ENCODE peak calls at places on chromosome 20, in ten cellular contexts. Z is RWPE1, L is Calu3, H is HCT116, A is WTC11, P is GM13977, W is A549, G is choroid plexus epithelial cell, M is esophagus muscularis mucosa, K is lower lobe of right lung. C is an unnamed sample.

GRCh38 chr20:9100721-9101120 is 31.8 kb downstream of the PLCB4 start:
- DNase-seq in Z (no peak), L (no peak), H (no peak), A (no peak), P (no peak), W (no peak), G (no peak), M (no peak), K (no peak), C (no peak)

GRCh38 chr20:53608456-53609413 is 15.1 kb upstream of the ZNF217 start:
- DNase-seq in Z (no peak), L (no peak), H (no peak), A (no peak), P (no peak), W (no peak), G (peak), M (no peak), K (no peak), C (no peak)

GRCh38 chr20:17109307-17109706 is 117.5 kb upstream of the PCSK2 start:
- DNase-seq in Z (no peak), L (no peak), H (no peak), A (no peak), P (no peak), W (no peak), G (no peak), M (peak), K (no peak), C (no peak)

GRCh38 chr20:20740595-20740994 is 28.2 kb upstream of the RALGAPA2 start:
- DNase-seq in Z (no peak), L (no peak), H (no peak), A (no peak), P (no peak), W (no peak), G (no peak), M (no peak), K (no peak), C (no peak)

GRCh38 chr20:16411361-16411760 is 161.9 kb downstream of the KIF16B start:
- DNase-seq in Z (no peak), L (no peak), H (no peak), A (no peak), P (no peak), W (no peak), G (no peak), M (peak), K (no peak), C (no peak)

GRCh38 chr20:5864873-5865582 is 85.3 kb downstream of the TRMT6 start:
- DNase-seq in Z (peak), L (peak), H (no peak), A (no peak), P (no peak), W (peak), G (peak), M (no peak), K (no peak), C (no peak)

GRCh38 chr20:47561175-47561574 is 59.5 kb downstream of the NCOA3 start:
- DNase-seq in Z (no peak), L (no peak), H (no peak), A (no peak), P (no peak), W (peak), G (peak), M (no peak), K (no peak), C (no peak)

GRCh38 chr20:49169547-49169946 is 18.6 kb downstream of the STAU1 start:
- DNase-seq in Z (no peak), L (no peak), H (no peak), A (no peak), P (no peak), W (no peak), G (no peak), M (no peak), K (no peak), C (no peak)

GRCh38 chr20:36578642-36579041 is 5.2 kb downstream of the TGIF2 start:
- DNase-seq in Z (no peak), L (no peak), H (no peak), A (no peak), P (no peak), W (no peak), G (no peak), M (no peak), K (no peak), C (no peak)

GRCh38 chr20:36390719-36391415 is 84.7 kb downstream of the DLGAP4 start:
- DNase-seq in Z (no peak), L (no peak), H (no peak), A (no peak), P (no peak), W (no peak), G (no peak), M (no peak), K (no peak), C (no peak)

GRCh38 chr20:2873747-2874041 is 413 bp downstream of the PTPRA start:
- DNase-seq in Z (no peak), L (peak), H (no peak), A (peak), P (peak), W (no peak), G (peak), M (no peak), K (peak), C (no peak)

GRCh38 chr20:45174434-45175364 is at the start of gene PI3:
- DNase-seq in Z (peak), L (peak), H (no peak), A (no peak), P (no peak), W (peak), G (no peak), M (no peak), K (peak), C (no peak)

GRCh38 chr20:5039255-5039657 is 37.9 kb upstream of the SLC23A2 start:
- DNase-seq in Z (no peak), L (no peak), H (no peak), A (no peak), P (peak), W (no peak), G (no peak), M (no peak), K (no peak), C (peak)

GRCh38 chr20:23155141-23155590 is 69.0 kb upstream of the CD93 start:
- DNase-seq in Z (peak), L (no peak), H (no peak), A (no peak), P (no peak), W (no peak), G (no peak), M (peak), K (peak), C (no peak)

GRCh38 chr20:36820073-36820472 is 46.5 kb upstream of the DSN1 start:
- DNase-seq in Z (no peak), L (no peak), H (no peak), A (no peak), P (no peak), W (no peak), G (no peak), M (no peak), K (no peak), C (no peak)

GRCh38 chr20:49219924-49220831 is 962 bp downstream of the DDX27 start:
- DNase-seq in Z (no peak), L (no peak), H (no peak), A (no peak), P (no peak), W (no peak), G (no peak), M (no peak), K (no peak), C (peak)

GRCh38 chr20:53942121-53942816 is 128.1 kb downstream of the BCAS1 start:
- DNase-seq in Z (no peak), L (peak), H (no peak), A (peak), P (no peak), W (no peak), G (no peak), M (peak), K (no peak), C (no peak)

GRCh38 chr20:24077145-24077544 is 88.6 kb upstream of the GGTLC1 start:
- DNase-seq in Z (no peak), L (no peak), H (no peak), A (no peak), P (no peak), W (no peak), G (no peak), M (no peak), K (no peak), C (no peak)

GRCh38 chr20:24777746-24778145 is 171.3 kb upstream of the CST7 start:
- DNase-seq in Z (no peak), L (no peak), H (no peak), A (no peak), P (no peak), W (no peak), G (no peak), M (no peak), K (no peak), C (no peak)

GRCh38 chr20:40443731-40444130 is 245.3 kb downstream of the MAFB start:
- DNase-seq in Z (no peak), L (no peak), H (no peak), A (no peak), P (no peak), W (no peak), G (no peak), M (peak), K (no peak), C (no peak)

DNA sequence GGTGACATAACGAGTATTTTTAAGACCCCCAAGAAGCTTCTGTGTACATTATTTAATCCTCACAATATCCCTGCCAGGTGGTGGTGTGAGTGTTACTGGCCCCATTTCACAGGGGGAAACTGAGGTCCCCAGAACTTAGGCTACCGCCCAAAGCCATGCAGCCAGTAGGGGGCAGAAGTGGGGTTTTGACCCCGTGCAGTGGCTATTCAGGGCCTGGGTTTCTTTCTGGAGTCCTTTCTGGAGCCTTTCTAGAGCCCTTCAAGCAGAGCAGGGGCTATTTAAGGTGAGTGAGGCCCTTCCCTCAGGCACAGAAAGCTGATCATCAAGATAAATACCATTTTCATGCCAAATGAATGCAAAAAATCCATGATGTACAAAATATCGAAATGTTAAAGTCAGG is 59.0 kb downstream of the CTCFL start:
- DNase-seq in Z (no peak), L (no peak), H (no peak), A (no peak), P (no peak), W (no peak), G (no peak), M (no peak), K (peak), C (no peak)
- TF ChIP-seq CTCF in Z (no peak), L (peak), H (peak), A (peak), P (peak), W (no peak), G (peak), M (no peak), K (peak), C (peak)

GRCh38 chr20:3966571-3966970 is 48.8 kb downstream of the RNF24 start:
- DNase-seq in Z (no peak), L (no peak), H (no peak), A (no peak), P (no peak), W (no peak), G (no peak), M (no peak), K (no peak), C (no peak)

GRCh38 chr20:3973705-3974104 is 41.7 kb downstream of the RNF24 start:
- DNase-seq in Z (no peak), L (no peak), H (no peak), A (no peak), P (no peak), W (no peak), G (no peak), M (no peak), K (no peak), C (no peak)

GRCh38 chr20:3971145-3971544 is 44.2 kb downstream of the RNF24 start:
- DNase-seq in Z (no peak), L (no peak), H (no peak), A (no peak), P (no peak), W (no peak), G (no peak), M (no peak), K (no peak), C (no peak)

GRCh38 chr20:3972161-3972560 is 43.2 kb downstream of the RNF24 start:
- DNase-seq in Z (no peak), L (no peak), H (no peak), A (no peak), P (no peak), W (no peak), G (no peak), M (no peak), K (no peak), C (no peak)

DNA sequence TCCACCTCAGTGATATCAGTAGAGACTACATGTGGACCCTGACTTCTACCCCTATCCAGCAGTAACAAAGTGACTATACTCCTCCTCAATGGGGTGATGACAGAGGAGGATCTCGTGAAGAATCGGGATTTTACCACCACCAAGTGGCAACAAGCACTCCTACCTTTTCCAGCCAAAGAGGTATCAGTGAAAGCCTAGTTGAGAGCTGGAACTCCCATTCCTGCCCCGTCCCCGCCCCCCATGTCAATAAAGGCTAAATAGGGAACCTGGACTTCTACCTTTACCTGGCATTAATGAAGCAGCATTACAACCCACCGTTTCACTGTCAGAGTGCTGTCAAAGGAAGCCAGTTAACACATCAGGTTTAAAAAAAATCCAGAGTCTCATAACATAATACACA is 45.3 kb downstream of the RNF24 start:
- DNase-seq in Z (no peak), L (no peak), H (no peak), A (no peak), P (no peak), W (no peak), G (no peak), M (no peak), K (no peak), C (no peak)
- TF ChIP-seq CTCF in Z (no peak), L (no peak), H (no peak), A (no peak), P (no peak), W (no peak), G (no peak), M (no peak), K (no peak), C (no peak)

GRCh38 chr20:33137195-33137594 is 30.8 kb upstream of the BPIFA2 start:
- DNase-seq in Z (no peak), L (no peak), H (no peak), A (no peak), P (no peak), W (no peak), G (no peak), M (no peak), K (no peak), C (no peak)
- TF ChIP-seq CTCF in Z (no peak), L (no peak), H (no peak), A (no peak), P (no peak), W (no peak), G (no peak), M (no peak), K (no peak), C (no peak)

DNA sequence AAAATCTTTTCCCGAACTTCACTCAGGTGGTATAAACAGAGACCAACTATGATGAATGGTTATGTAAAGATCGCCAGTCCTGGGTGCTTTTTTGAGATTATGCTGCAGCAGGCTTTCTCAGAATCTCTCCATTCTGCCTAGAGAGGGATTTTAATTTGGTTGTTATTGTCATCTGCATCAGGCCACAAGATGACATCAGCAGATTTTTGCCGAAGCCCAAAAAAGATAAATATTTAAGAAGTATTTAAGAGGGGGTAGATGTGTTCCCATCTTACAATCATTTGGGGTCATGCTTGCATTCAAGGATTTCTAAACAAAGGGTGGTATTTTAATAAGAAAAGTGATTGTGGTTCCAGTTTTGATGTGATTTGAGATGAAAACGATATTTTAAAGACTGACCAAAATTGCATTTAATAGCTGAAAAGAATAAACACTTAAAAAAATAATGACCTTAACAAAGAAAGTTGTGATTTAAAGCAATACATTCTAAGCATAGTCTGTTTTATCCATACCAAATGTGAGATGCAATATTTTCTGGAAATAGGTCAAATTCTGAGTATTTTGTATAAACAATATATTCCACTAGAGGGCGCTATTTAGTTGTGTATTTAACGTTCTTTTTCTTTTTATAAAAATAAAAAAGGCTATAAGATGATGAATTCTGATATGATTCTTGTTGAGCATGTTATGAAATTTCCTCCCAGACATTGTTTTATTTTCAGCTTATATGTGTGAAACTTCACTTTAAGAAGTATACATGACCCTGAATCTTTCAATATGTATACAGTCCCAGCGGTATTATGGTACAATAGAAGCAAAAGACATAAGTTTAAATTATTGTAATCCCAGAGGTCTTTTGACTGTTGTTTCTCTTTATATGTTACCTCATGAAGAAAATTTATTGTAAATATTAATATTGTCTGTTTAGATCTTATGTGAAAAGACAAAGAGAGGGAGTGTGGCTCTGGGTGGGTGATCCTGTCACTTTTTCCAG is 51.0 kb upstream of the ZFP64 start:
- DNase-seq in Z (peak), L (no peak), H (no peak), A (no peak), P (peak), W (no peak), G (peak), M (no peak), K (no peak), C (peak)
- TF ChIP-seq CTCF in Z (peak), L (peak), H (no peak), A (peak), P (peak), W (peak), G (peak), M (peak), K (peak), C (no peak)

GRCh38 chr20:50484271-50484976 is 25.8 kb upstream of the PTPN1 start:
- DNase-seq in Z (no peak), L (no peak), H (no peak), A (no peak), P (no peak), W (no peak), G (no peak), M (no peak), K (no peak), C (no peak)
- TF ChIP-seq CTCF in Z (no peak), L (no peak), H (no peak), A (no peak), P (no peak), W (no peak), G (no peak), M (no peak), K (peak), C (no peak)

GRCh38 chr20:1426231-1426849 is 33.5 kb upstream of the FKBP1A start:
- DNase-seq in Z (no peak), L (no peak), H (no peak), A (no peak), P (no peak), W (no peak), G (no peak), M (peak), K (no peak), C (no peak)

GRCh38 chr20:1424336-1424735 is 31.5 kb upstream of the FKBP1A start:
- DNase-seq in Z (no peak), L (no peak), H (no peak), A (no peak), P (no peak), W (no peak), G (no peak), M (no peak), K (no peak), C (no peak)

GRCh38 chr20:1422756-1423155 is 29.9 kb upstream of the FKBP1A start:
- DNase-seq in Z (no peak), L (no peak), H (no peak), A (no peak), P (no peak), W (no peak), G (no peak), M (peak), K (no peak), C (no peak)

GRCh38 chr20:1423206-1423605 is 30.4 kb upstream of the FKBP1A start:
- DNase-seq in Z (no peak), L (no peak), H (no peak), A (no peak), P (no peak), W (no peak), G (no peak), M (peak), K (no peak), C (no peak)

GRCh38 chr20:1423625-1424106 is 30.8 kb upstream of the FKBP1A start:
- DNase-seq in Z (no peak), L (peak), H (peak), A (peak), P (no peak), W (peak), G (peak), M (peak), K (peak), C (no peak)
- TF ChIP-seq CTCF in Z (no peak), L (no peak), H (no peak), A (no peak), P (peak), W (peak), G (peak), M (no peak), K (no peak), C (no peak)

GRCh38 chr20:62578294-62578897 is 63.9 kb upstream of the SLCO4A1 start:
- DNase-seq in Z (no peak), L (peak), H (no peak), A (no peak), P (no peak), W (peak), G (no peak), M (no peak), K (no peak), C (no peak)
- TF ChIP-seq CTCF in Z (no peak), L (peak), H (peak), A (no peak), P (no peak), W (no peak), G (no peak), M (no peak), K (no peak), C (no peak)

C was measured in GM20000.